ENCODE peak calls at places on chromosome 22, in five cellular contexts. One of them, this sample, is unnamed.

GRCh38 chr22:49490692-49491091 is 337.0 kb downstream of the BRD1 start:
- DNase-seq in Calu3: no peak
- DNase-seq in astrocyte: no peak
- DNase-seq in HFFc6: no peak
- DNase-seq in brain microvascular endothelial cell: no peak
- DNase-seq in this sample: no peak

GRCh38 chr22:22565991-22566390 is 6.9 kb upstream of the PRAME start:
- DNase-seq in Calu3: no peak
- DNase-seq in astrocyte: no peak
- DNase-seq in HFFc6: no peak
- DNase-seq in brain microvascular endothelial cell: peak
- DNase-seq in this sample: no peak

GRCh38 chr22:46081036-46081830 is 69.1 kb upstream of the PPARA start:
- DNase-seq in Calu3: no peak
- DNase-seq in astrocyte: no peak
- DNase-seq in HFFc6: no peak
- DNase-seq in brain microvascular endothelial cell: no peak
- DNase-seq in this sample: no peak

GRCh38 chr22:45585946-45586540 is 83.4 kb downstream of the FBLN1 start:
- DNase-seq in Calu3: no peak
- DNase-seq in astrocyte: no peak
- DNase-seq in HFFc6: no peak
- DNase-seq in brain microvascular endothelial cell: no peak
- DNase-seq in this sample: no peak

GRCh38 chr22:30044369-30044768 is 35.9 kb upstream of the HORMAD2 start:
- DNase-seq in Calu3: peak
- DNase-seq in astrocyte: peak
- DNase-seq in HFFc6: peak
- DNase-seq in brain microvascular endothelial cell: peak
- DNase-seq in this sample: no peak

GRCh38 chr22:45997775-45998637 is 21.0 kb upstream of the WNT7B start:
- DNase-seq in Calu3: no peak
- DNase-seq in astrocyte: no peak
- DNase-seq in HFFc6: no peak
- DNase-seq in brain microvascular endothelial cell: no peak
- DNase-seq in this sample: no peak

GRCh38 chr22:46936378-46936916 is 174.0 kb downstream of the TBC1D22A start:
- DNase-seq in Calu3: no peak
- DNase-seq in astrocyte: peak
- DNase-seq in HFFc6: no peak
- DNase-seq in brain microvascular endothelial cell: no peak
- DNase-seq in this sample: no peak

GRCh38 chr22:19876314-19876940 is 21.8 kb upstream of the GNB1L start:
- DNase-seq in Calu3: no peak
- DNase-seq in astrocyte: no peak
- DNase-seq in HFFc6: no peak
- DNase-seq in brain microvascular endothelial cell: no peak
- DNase-seq in this sample: peak

GRCh38 chr22:19959587-19960490 is 18.2 kb upstream of the TXNRD2 start:
- DNase-seq in Calu3: no peak
- DNase-seq in astrocyte: no peak
- DNase-seq in HFFc6: no peak
- DNase-seq in brain microvascular endothelial cell: no peak
- DNase-seq in this sample: no peak

GRCh38 chr22:49979587-49980264 is 19.2 kb downstream of the PIM3 start:
- DNase-seq in Calu3: peak
- DNase-seq in astrocyte: no peak
- DNase-seq in HFFc6: peak
- DNase-seq in brain microvascular endothelial cell: peak
- DNase-seq in this sample: peak

GRCh38 chr22:24893341-24894070 is 53.0 kb downstream of the LHFPL7 start:
- DNase-seq in Calu3: no peak
- DNase-seq in astrocyte: no peak
- DNase-seq in HFFc6: no peak
- DNase-seq in brain microvascular endothelial cell: no peak
- DNase-seq in this sample: no peak

GRCh38 chr22:39351689-39352214 is 2.0 kb downstream of the SYNGR1 start:
- DNase-seq in Calu3: no peak
- DNase-seq in astrocyte: peak
- DNase-seq in HFFc6: peak
- DNase-seq in brain microvascular endothelial cell: peak
- DNase-seq in this sample: no peak
- TF ChIP-seq CTCF in Calu3: no peak
- TF ChIP-seq CTCF in astrocyte: no peak
- TF ChIP-seq CTCF in HFFc6: no peak
- TF ChIP-seq CTCF in brain microvascular endothelial cell: no peak
- TF ChIP-seq CTCF in this sample: no peak

GRCh38 chr22:23889620-23890019 is 4.6 kb upstream of the MIF start:
- DNase-seq in Calu3: no peak
- DNase-seq in astrocyte: no peak
- DNase-seq in HFFc6: no peak
- DNase-seq in brain microvascular endothelial cell: no peak
- DNase-seq in this sample: no peak

GRCh38 chr22:23892626-23893445 is 1.3 kb upstream of the MIF start:
- DNase-seq in Calu3: no peak
- DNase-seq in astrocyte: no peak
- DNase-seq in HFFc6: no peak
- DNase-seq in brain microvascular endothelial cell: no peak
- DNase-seq in this sample: no peak

GRCh38 chr22:23891726-23892125 is 2.5 kb upstream of the MIF start:
- DNase-seq in Calu3: no peak
- DNase-seq in astrocyte: no peak
- DNase-seq in HFFc6: no peak
- DNase-seq in brain microvascular endothelial cell: no peak
- DNase-seq in this sample: no peak

GRCh38 chr22:23892130-23892529 is 2.1 kb upstream of the MIF start:
- DNase-seq in Calu3: no peak
- DNase-seq in astrocyte: no peak
- DNase-seq in HFFc6: no peak
- DNase-seq in brain microvascular endothelial cell: no peak
- DNase-seq in this sample: no peak

DNA sequence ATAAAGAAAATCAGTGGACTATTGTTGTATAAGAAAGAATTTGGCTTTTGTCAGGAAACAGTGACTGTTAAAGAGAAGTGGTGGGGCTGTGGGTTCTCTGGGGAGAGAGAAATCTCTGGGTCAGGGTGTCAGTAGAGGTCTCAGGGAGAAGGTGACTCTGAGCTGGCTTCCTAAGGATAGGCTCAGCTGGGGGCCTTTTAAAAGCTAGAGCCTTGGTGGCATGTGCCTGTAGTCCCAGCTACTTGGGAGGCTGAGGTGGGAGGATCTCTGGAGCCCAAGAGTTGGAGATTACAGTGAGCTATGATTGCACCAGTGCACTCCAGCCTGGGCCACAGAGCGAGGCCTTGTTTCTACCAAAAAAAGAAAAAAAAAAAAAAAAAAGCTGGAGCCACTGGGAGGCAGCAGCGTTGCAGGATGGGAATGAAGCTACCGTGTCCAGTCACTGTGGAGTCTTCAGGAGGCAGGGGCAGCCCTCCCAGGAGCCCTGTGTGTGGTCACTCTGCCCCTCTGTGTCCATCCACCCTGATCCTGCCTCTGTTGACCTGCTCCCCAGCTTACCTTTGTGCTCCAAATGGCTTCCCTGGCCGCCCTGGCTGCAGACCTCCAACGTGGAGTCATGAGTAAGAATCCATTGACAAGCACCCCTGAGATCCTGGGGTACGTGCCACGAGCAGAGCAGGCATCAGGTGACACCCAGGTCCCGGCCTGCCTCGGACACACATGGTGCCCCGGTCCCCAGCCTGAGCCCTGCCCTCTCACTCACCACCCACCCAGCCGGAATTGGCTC is 5.4 kb upstream of the MIF start:
- DNase-seq in Calu3: no peak
- DNase-seq in astrocyte: no peak
- DNase-seq in HFFc6: peak
- DNase-seq in brain microvascular endothelial cell: peak
- DNase-seq in this sample: no peak
- TF ChIP-seq CTCF in Calu3: no peak
- TF ChIP-seq CTCF in astrocyte: peak
- TF ChIP-seq CTCF in HFFc6: peak
- TF ChIP-seq CTCF in brain microvascular endothelial cell: peak
- TF ChIP-seq CTCF in this sample: no peak

GRCh38 chr22:38755155-38755910 is 465 bp downstream of the SUN2 start:
- DNase-seq in Calu3: peak
- DNase-seq in astrocyte: peak
- DNase-seq in HFFc6: peak
- DNase-seq in brain microvascular endothelial cell: peak
- DNase-seq in this sample: peak
- TF ChIP-seq CTCF in Calu3: no peak
- TF ChIP-seq CTCF in astrocyte: no peak
- TF ChIP-seq CTCF in HFFc6: no peak
- TF ChIP-seq CTCF in brain microvascular endothelial cell: no peak
- TF ChIP-seq CTCF in this sample: no peak

GRCh38 chr22:27175444-27175843 is 518.1 kb downstream of the MIAT start:
- DNase-seq in Calu3: no peak
- DNase-seq in astrocyte: no peak
- DNase-seq in HFFc6: no peak
- DNase-seq in brain microvascular endothelial cell: no peak
- DNase-seq in this sample: no peak
- TF ChIP-seq CTCF in Calu3: no peak
- TF ChIP-seq CTCF in astrocyte: no peak
- TF ChIP-seq CTCF in HFFc6: no peak
- TF ChIP-seq CTCF in brain microvascular endothelial cell: no peak
- TF ChIP-seq CTCF in this sample: no peak

GRCh38 chr22:31161386-31161785 is 1.4 kb downstream of the RNF185 start:
- DNase-seq in Calu3: no peak
- DNase-seq in astrocyte: no peak
- DNase-seq in HFFc6: no peak
- DNase-seq in brain microvascular endothelial cell: no peak
- DNase-seq in this sample: no peak

GRCh38 chr22:31160328-31160978 is 471 bp downstream of the RNF185 start:
- DNase-seq in Calu3: no peak
- DNase-seq in astrocyte: peak
- DNase-seq in HFFc6: no peak
- DNase-seq in brain microvascular endothelial cell: no peak
- DNase-seq in this sample: no peak

DNA sequence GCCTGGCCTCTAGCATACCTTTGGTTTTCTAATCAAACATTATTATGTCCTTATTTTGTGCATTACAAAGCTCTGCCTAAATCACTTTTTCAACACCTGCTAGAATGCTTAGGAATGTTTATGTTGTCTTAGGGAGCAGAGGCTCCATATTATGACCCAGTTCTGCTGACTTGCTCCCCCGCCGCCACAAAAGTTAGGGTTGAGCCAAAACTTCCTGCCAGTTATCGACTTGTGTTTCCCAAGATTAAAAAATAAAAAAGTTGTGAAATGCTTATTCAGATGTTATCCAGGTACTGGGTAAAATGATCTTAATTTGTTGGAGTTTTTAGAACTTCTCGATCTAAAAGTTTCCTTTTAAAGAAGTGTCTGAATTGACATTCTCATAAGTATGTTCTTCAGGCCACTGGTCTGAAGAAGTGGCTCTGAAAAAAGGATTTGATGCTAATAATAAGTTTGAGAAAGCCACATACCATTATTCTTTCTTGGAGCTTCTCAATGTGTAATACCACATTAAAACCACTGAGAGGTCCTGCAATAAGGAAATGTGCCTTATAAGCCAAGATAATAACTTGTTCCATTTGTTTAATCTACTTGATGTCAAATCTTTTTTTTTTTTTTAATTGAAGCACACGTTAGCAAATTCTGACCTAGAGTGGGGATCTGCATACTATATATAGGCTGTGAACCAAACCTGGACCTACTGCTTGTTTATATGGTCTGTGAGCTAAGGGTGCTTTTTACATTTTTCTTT is 2.2 kb downstream of the RNF185 start:
- DNase-seq in Calu3: no peak
- DNase-seq in astrocyte: peak
- DNase-seq in HFFc6: no peak
- DNase-seq in brain microvascular endothelial cell: no peak
- DNase-seq in this sample: no peak
- TF ChIP-seq CTCF in Calu3: no peak
- TF ChIP-seq CTCF in astrocyte: no peak
- TF ChIP-seq CTCF in HFFc6: peak
- TF ChIP-seq CTCF in brain microvascular endothelial cell: no peak
- TF ChIP-seq CTCF in this sample: no peak

GRCh38 chr22:29031236-29031982 is 30.2 kb downstream of the C22orf31 start:
- DNase-seq in Calu3: peak
- DNase-seq in astrocyte: peak
- DNase-seq in HFFc6: peak
- DNase-seq in brain microvascular endothelial cell: peak
- DNase-seq in this sample: peak

GRCh38 chr22:29030016-29030617 is 31.5 kb downstream of the C22orf31 start:
- DNase-seq in Calu3: peak
- DNase-seq in astrocyte: peak
- DNase-seq in HFFc6: peak
- DNase-seq in brain microvascular endothelial cell: no peak
- DNase-seq in this sample: no peak

GRCh38 chr22:29032584-29032983 is 29.0 kb downstream of the C22orf31 start:
- DNase-seq in Calu3: peak
- DNase-seq in astrocyte: peak
- DNase-seq in HFFc6: no peak
- DNase-seq in brain microvascular endothelial cell: no peak
- DNase-seq in this sample: no peak

GRCh38 chr22:29030618-29031235 is 30.9 kb downstream of the C22orf31 start:
- DNase-seq in Calu3: peak
- DNase-seq in astrocyte: peak
- DNase-seq in HFFc6: peak
- DNase-seq in brain microvascular endothelial cell: peak
- DNase-seq in this sample: no peak

DNA sequence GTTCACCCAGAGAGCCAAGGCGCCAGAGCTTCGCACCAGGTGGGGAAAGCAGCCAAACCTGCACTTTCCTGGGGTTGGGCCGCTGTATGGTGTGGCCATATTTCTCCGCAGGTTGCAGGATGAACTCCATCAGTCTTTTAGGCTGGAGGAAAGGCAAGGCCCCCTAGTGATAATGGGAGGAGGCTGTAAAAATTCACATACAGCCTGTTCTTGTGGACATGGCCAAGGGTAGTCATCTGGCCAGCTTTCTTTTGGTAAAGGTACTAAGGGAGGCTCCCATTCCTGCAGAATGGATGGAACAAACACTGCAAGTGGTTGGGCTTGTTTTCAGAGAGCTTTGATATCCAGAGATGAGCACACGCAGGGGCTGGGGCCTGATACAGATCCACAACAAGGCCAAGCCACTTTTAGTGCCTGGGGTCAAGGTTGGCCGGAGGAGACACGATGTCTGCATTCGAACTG is 29.6 kb downstream of the C22orf31 start:
- DNase-seq in Calu3: no peak
- DNase-seq in astrocyte: no peak
- DNase-seq in HFFc6: no peak
- DNase-seq in brain microvascular endothelial cell: no peak
- DNase-seq in this sample: no peak
- TF ChIP-seq CTCF in Calu3: no peak
- TF ChIP-seq CTCF in astrocyte: no peak
- TF ChIP-seq CTCF in HFFc6: peak
- TF ChIP-seq CTCF in brain microvascular endothelial cell: peak
- TF ChIP-seq CTCF in this sample: no peak

DNA sequence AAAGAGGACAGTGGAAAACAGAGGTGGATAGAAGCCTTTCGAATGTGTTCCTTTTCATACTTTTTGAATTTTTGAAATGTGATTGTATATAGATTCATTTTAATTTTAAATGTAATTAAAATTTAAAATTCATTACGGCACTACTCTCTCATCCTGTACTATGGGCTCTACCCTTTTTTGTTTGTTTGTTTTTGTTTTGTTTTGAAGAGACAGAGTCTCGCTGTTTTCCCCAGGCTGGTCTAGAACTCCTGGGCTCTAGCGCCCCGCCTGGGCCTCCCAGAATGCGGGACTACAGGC is 11.9 kb upstream of the HDHD5 start:
- DNase-seq in Calu3: no peak
- DNase-seq in astrocyte: no peak
- DNase-seq in HFFc6: no peak
- DNase-seq in brain microvascular endothelial cell: no peak
- DNase-seq in this sample: no peak
- TF ChIP-seq CTCF in Calu3: no peak
- TF ChIP-seq CTCF in astrocyte: no peak
- TF ChIP-seq CTCF in HFFc6: no peak
- TF ChIP-seq CTCF in brain microvascular endothelial cell: peak
- TF ChIP-seq CTCF in this sample: no peak